ENCODE peak calls at places on chromosome 17, in eight cellular contexts. One of them, this sample, is unnamed.

GRCh38 chr17:61390479-61390791 is 9.2 kb upstream of the TBX2 start:
- DNase-seq in left ventricle myocardium inferior: no peak
- DNase-seq in pancreas: peak
- DNase-seq in IMR-90: no peak
- DNase-seq in transverse colon: no peak
- DNase-seq in epithelial cell of prostate: no peak
- DNase-seq in colonic mucosa: no peak
- DNase-seq in CD8-positive, alpha-beta memory T cell: no peak
- DNase-seq in this sample: no peak

GRCh38 chr17:55463600-55463999 is 42.0 kb upstream of the MMD start:
- DNase-seq in left ventricle myocardium inferior: no peak
- DNase-seq in pancreas: no peak
- DNase-seq in IMR-90: no peak
- DNase-seq in transverse colon: no peak
- DNase-seq in epithelial cell of prostate: no peak
- DNase-seq in colonic mucosa: no peak
- DNase-seq in CD8-positive, alpha-beta memory T cell: no peak
- DNase-seq in this sample: no peak

GRCh38 chr17:65020284-65020683 is 36.3 kb downstream of the GNA13 start:
- DNase-seq in left ventricle myocardium inferior: no peak
- DNase-seq in pancreas: no peak
- DNase-seq in IMR-90: peak
- DNase-seq in transverse colon: no peak
- DNase-seq in epithelial cell of prostate: no peak
- DNase-seq in colonic mucosa: no peak
- DNase-seq in CD8-positive, alpha-beta memory T cell: no peak
- DNase-seq in this sample: no peak

GRCh38 chr17:58210922-58211321 is 8.1 kb downstream of the MKS1 start:
- DNase-seq in left ventricle myocardium inferior: no peak
- DNase-seq in pancreas: no peak
- DNase-seq in IMR-90: no peak
- DNase-seq in transverse colon: no peak
- DNase-seq in epithelial cell of prostate: no peak
- DNase-seq in colonic mucosa: no peak
- DNase-seq in CD8-positive, alpha-beta memory T cell: no peak
- DNase-seq in this sample: no peak

GRCh38 chr17:17873450-17873991 is 36.7 kb upstream of the SREBF1 start:
- DNase-seq in left ventricle myocardium inferior: peak
- DNase-seq in pancreas: no peak
- DNase-seq in IMR-90: no peak
- DNase-seq in transverse colon: no peak
- DNase-seq in epithelial cell of prostate: no peak
- DNase-seq in colonic mucosa: no peak
- DNase-seq in CD8-positive, alpha-beta memory T cell: no peak
- DNase-seq in this sample: no peak

GRCh38 chr17:36949461-36949927 is 740 bp downstream of the AATF start:
- DNase-seq in left ventricle myocardium inferior: no peak
- DNase-seq in pancreas: no peak
- DNase-seq in IMR-90: peak
- DNase-seq in transverse colon: no peak
- DNase-seq in epithelial cell of prostate: no peak
- DNase-seq in colonic mucosa: no peak
- DNase-seq in CD8-positive, alpha-beta memory T cell: no peak
- DNase-seq in this sample: no peak

GRCh38 chr17:36657763-36658490 is 56.5 kb downstream of the MRM1 start:
- DNase-seq in left ventricle myocardium inferior: no peak
- DNase-seq in pancreas: peak
- DNase-seq in IMR-90: no peak
- DNase-seq in transverse colon: peak
- DNase-seq in epithelial cell of prostate: no peak
- DNase-seq in colonic mucosa: peak
- DNase-seq in CD8-positive, alpha-beta memory T cell: no peak
- DNase-seq in this sample: peak

GRCh38 chr17:81959362-81960129 is 1.4 kb downstream of the NOTUM start:
- DNase-seq in left ventricle myocardium inferior: peak
- DNase-seq in pancreas: peak
- DNase-seq in IMR-90: peak
- DNase-seq in transverse colon: peak
- DNase-seq in epithelial cell of prostate: no peak
- DNase-seq in colonic mucosa: peak
- DNase-seq in CD8-positive, alpha-beta memory T cell: peak
- DNase-seq in this sample: peak

GRCh38 chr17:44607836-44608690 is 48.2 kb upstream of the MEIOC start:
- DNase-seq in left ventricle myocardium inferior: no peak
- DNase-seq in pancreas: no peak
- DNase-seq in IMR-90: peak
- DNase-seq in transverse colon: no peak
- DNase-seq in epithelial cell of prostate: no peak
- DNase-seq in colonic mucosa: no peak
- DNase-seq in CD8-positive, alpha-beta memory T cell: no peak
- DNase-seq in this sample: no peak

GRCh38 chr17:76239538-76240274 is 587 bp downstream of the RNF157 start:
- DNase-seq in left ventricle myocardium inferior: no peak
- DNase-seq in pancreas: peak
- DNase-seq in IMR-90: no peak
- DNase-seq in transverse colon: no peak
- DNase-seq in epithelial cell of prostate: no peak
- DNase-seq in colonic mucosa: no peak
- DNase-seq in CD8-positive, alpha-beta memory T cell: no peak
- DNase-seq in this sample: no peak

GRCh38 chr17:10844667-10845387 is 6.9 kb upstream of the PIRT start:
- DNase-seq in left ventricle myocardium inferior: peak
- DNase-seq in pancreas: peak
- DNase-seq in IMR-90: peak
- DNase-seq in transverse colon: peak
- DNase-seq in epithelial cell of prostate: no peak
- DNase-seq in colonic mucosa: peak
- DNase-seq in CD8-positive, alpha-beta memory T cell: peak
- DNase-seq in this sample: peak

GRCh38 chr17:78883533-78884131 is 19.4 kb downstream of the CEP295NL start:
- DNase-seq in left ventricle myocardium inferior: peak
- DNase-seq in pancreas: peak
- DNase-seq in IMR-90: peak
- DNase-seq in transverse colon: peak
- DNase-seq in epithelial cell of prostate: no peak
- DNase-seq in colonic mucosa: peak
- DNase-seq in CD8-positive, alpha-beta memory T cell: no peak
- DNase-seq in this sample: no peak

GRCh38 chr17:68731465-68731864 is 130.3 kb upstream of the FAM20A start:
- DNase-seq in left ventricle myocardium inferior: no peak
- DNase-seq in pancreas: no peak
- DNase-seq in IMR-90: no peak
- DNase-seq in transverse colon: no peak
- DNase-seq in epithelial cell of prostate: no peak
- DNase-seq in colonic mucosa: no peak
- DNase-seq in CD8-positive, alpha-beta memory T cell: no peak
- DNase-seq in this sample: no peak

GRCh38 chr17:34110315-34110714 is 144.8 kb upstream of the CCL2 start:
- DNase-seq in left ventricle myocardium inferior: no peak
- DNase-seq in pancreas: peak
- DNase-seq in IMR-90: no peak
- DNase-seq in transverse colon: no peak
- DNase-seq in epithelial cell of prostate: no peak
- DNase-seq in colonic mucosa: no peak
- DNase-seq in CD8-positive, alpha-beta memory T cell: no peak
- DNase-seq in this sample: no peak

GRCh38 chr17:1998426-1998784 is 26.7 kb downstream of the RTN4RL1 start:
- DNase-seq in left ventricle myocardium inferior: no peak
- DNase-seq in pancreas: peak
- DNase-seq in IMR-90: no peak
- DNase-seq in transverse colon: peak
- DNase-seq in epithelial cell of prostate: no peak
- DNase-seq in colonic mucosa: peak
- DNase-seq in CD8-positive, alpha-beta memory T cell: no peak
- DNase-seq in this sample: no peak

GRCh38 chr17:1999557-2000251 is 25.4 kb downstream of the RTN4RL1 start:
- DNase-seq in left ventricle myocardium inferior: peak
- DNase-seq in pancreas: peak
- DNase-seq in IMR-90: peak
- DNase-seq in transverse colon: peak
- DNase-seq in epithelial cell of prostate: no peak
- DNase-seq in colonic mucosa: peak
- DNase-seq in CD8-positive, alpha-beta memory T cell: no peak
- DNase-seq in this sample: peak

GRCh38 chr17:1997146-1997586 is 28.0 kb downstream of the RTN4RL1 start:
- DNase-seq in left ventricle myocardium inferior: no peak
- DNase-seq in pancreas: no peak
- DNase-seq in IMR-90: no peak
- DNase-seq in transverse colon: no peak
- DNase-seq in epithelial cell of prostate: peak
- DNase-seq in colonic mucosa: peak
- DNase-seq in CD8-positive, alpha-beta memory T cell: no peak
- DNase-seq in this sample: no peak

GRCh38 chr17:1996243-1997145 is 28.6 kb downstream of the RTN4RL1 start:
- DNase-seq in left ventricle myocardium inferior: peak
- DNase-seq in pancreas: no peak
- DNase-seq in IMR-90: no peak
- DNase-seq in transverse colon: no peak
- DNase-seq in epithelial cell of prostate: no peak
- DNase-seq in colonic mucosa: no peak
- DNase-seq in CD8-positive, alpha-beta memory T cell: no peak
- DNase-seq in this sample: no peak

DNA sequence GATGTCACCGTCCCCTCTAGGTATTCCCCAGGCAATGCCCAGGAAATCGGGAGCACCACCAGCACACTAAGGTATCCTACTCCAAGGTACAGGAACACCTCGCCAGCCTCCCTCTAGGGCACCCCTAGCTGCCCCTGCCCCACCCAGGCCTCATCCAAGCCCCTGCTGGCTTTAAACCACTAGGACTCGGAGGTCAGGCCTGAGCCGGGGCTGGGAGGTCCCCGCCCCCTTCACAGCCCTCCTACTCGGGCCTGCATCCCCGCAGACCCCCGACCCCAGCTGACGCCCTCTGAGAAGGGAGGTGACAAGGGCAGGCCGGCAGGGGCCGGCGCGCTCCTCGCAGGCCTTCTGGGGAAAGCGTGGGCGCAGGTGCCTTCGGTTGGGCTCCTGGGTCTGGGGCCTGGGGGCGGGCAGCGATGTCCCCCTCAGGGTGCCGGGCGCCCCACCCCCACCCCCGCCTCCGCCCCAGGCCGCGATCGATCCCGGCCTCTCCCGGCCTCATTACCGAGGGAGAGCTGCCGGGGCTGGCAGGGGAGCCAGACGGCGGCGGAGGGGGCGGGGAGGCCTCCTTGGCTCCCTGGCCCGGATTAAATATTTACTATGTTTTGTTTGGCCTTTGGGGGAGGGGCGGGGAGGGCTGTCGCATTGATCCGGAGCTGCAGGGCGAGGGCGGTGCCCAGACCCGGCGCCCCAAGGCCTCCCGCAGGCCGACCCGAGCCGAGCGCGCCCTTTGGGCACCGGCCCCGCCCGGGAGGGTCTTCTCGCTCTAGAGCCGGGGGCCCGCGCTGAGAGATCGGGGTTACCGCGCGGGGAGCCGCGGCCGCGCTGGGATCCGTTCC is 27.3 kb downstream of the RTN4RL1 start:
- DNase-seq in left ventricle myocardium inferior: no peak
- DNase-seq in pancreas: peak
- DNase-seq in IMR-90: no peak
- DNase-seq in transverse colon: peak
- DNase-seq in epithelial cell of prostate: no peak
- DNase-seq in colonic mucosa: peak
- DNase-seq in CD8-positive, alpha-beta memory T cell: no peak
- DNase-seq in this sample: peak
- H3K27ac ChIP-seq in left ventricle myocardium inferior: no peak
- H3K27ac ChIP-seq in pancreas: peak
- H3K27ac ChIP-seq in IMR-90: no peak
- H3K27ac ChIP-seq in transverse colon: peak
- H3K27ac ChIP-seq in epithelial cell of prostate: no peak
- H3K27ac ChIP-seq in colonic mucosa: no peak
- H3K27ac ChIP-seq in CD8-positive, alpha-beta memory T cell: no peak
- H3K27ac ChIP-seq in this sample: peak

DNA sequence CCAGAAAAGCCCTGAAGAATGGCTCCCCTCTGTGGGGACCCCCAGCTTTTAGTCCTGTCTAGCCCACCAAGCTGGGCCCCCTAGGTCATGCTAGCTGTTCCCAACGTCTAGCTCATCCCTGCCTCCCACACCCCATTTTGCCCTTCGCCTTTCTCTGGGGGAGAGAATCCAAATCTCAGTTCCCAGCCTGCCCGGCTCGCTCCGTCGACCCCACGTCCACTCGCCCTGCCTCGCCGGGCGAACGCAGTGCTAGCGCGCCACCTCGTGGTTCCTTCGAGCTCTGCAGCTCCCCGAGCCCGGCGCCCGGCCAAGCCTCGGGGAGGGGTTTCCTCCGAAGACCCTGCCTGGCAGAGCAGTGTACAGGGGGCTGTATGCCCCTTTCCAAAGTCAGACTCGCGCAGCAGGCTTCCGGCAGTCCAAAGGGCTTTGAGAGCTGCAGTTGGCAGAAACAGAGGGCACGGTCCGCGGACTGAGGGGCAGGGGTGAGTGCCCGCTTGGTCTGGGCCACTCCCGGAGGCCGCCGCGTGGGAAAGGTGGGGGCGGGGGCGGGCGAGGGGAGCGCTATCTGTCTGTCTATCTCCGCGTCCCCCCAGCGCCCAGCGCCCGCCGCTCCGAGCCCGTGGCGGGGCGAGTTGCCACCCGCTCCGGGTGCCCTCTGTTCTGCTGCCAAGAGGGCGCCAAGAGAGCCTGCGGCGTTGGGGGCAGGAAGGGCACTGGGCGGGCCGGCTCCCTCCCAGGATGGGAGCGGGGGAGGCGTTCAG is 1.7 kb upstream of the DLX3 start:
- DNase-seq in left ventricle myocardium inferior: peak
- DNase-seq in pancreas: peak
- DNase-seq in IMR-90: peak
- DNase-seq in transverse colon: peak
- DNase-seq in epithelial cell of prostate: no peak
- DNase-seq in colonic mucosa: peak
- DNase-seq in CD8-positive, alpha-beta memory T cell: peak
- DNase-seq in this sample: peak
- H3K27ac ChIP-seq in left ventricle myocardium inferior: no peak
- H3K27ac ChIP-seq in pancreas: no peak
- H3K27ac ChIP-seq in IMR-90: no peak
- H3K27ac ChIP-seq in transverse colon: no peak
- H3K27ac ChIP-seq in epithelial cell of prostate: no peak
- H3K27ac ChIP-seq in colonic mucosa: no peak
- H3K27ac ChIP-seq in CD8-positive, alpha-beta memory T cell: no peak
- H3K27ac ChIP-seq in this sample: no peak

GRCh38 chr17:27564463-27564862 is 66.5 kb upstream of the LGALS9 start:
- DNase-seq in left ventricle myocardium inferior: no peak
- DNase-seq in pancreas: no peak
- DNase-seq in IMR-90: no peak
- DNase-seq in transverse colon: no peak
- DNase-seq in epithelial cell of prostate: no peak
- DNase-seq in colonic mucosa: no peak
- DNase-seq in CD8-positive, alpha-beta memory T cell: no peak
- DNase-seq in this sample: no peak
- H3K27ac ChIP-seq in left ventricle myocardium inferior: peak
- H3K27ac ChIP-seq in pancreas: no peak
- H3K27ac ChIP-seq in IMR-90: no peak
- H3K27ac ChIP-seq in transverse colon: no peak
- H3K27ac ChIP-seq in epithelial cell of prostate: no peak
- H3K27ac ChIP-seq in colonic mucosa: no peak
- H3K27ac ChIP-seq in CD8-positive, alpha-beta memory T cell: no peak
- H3K27ac ChIP-seq in this sample: no peak

DNA sequence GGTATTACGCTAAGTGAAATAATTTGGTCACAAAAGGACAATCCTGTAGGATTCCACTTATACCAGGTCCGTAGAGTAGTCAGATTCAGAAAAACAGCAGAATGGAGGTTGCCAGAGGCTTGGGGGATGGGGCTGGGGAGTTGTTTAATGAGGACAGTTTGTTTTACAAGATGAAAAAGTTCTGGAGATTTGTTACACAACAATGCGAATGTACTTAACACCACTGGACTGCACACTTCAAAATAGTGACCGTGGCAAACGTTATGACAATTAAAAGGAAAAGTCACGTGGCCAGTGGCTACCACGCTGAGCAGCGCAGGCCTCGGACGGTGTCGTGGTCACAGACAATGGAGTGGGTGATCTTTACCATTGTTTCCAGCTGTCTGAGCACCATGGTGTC is 338.1 kb downstream of the SEC14L1 start:
- DNase-seq in left ventricle myocardium inferior: no peak
- DNase-seq in pancreas: no peak
- DNase-seq in IMR-90: no peak
- DNase-seq in transverse colon: no peak
- DNase-seq in epithelial cell of prostate: no peak
- DNase-seq in colonic mucosa: no peak
- DNase-seq in CD8-positive, alpha-beta memory T cell: no peak
- DNase-seq in this sample: no peak
- H3K27ac ChIP-seq in left ventricle myocardium inferior: peak
- H3K27ac ChIP-seq in pancreas: no peak
- H3K27ac ChIP-seq in IMR-90: no peak
- H3K27ac ChIP-seq in transverse colon: peak
- H3K27ac ChIP-seq in epithelial cell of prostate: no peak
- H3K27ac ChIP-seq in colonic mucosa: peak
- H3K27ac ChIP-seq in CD8-positive, alpha-beta memory T cell: no peak
- H3K27ac ChIP-seq in this sample: peak

This sample was measured in Peyer's patch.